ENCODE peak calls at places on chromosomes 3 and 15, in four cellular contexts. One of them, this sample, is unnamed.

GRCh38 chr3:157356541-157356940 is 80.1 kb upstream of the PTX3 start:
- DNase-seq in H1: no peak
- DNase-seq in HepG2: no peak
- DNase-seq in K562: no peak
- DNase-seq in this sample: no peak

GRCh38 chr3:133396906-133397305 is 3.0 kb upstream of the BFSP2 start:
- DNase-seq in H1: no peak
- DNase-seq in HepG2: no peak
- DNase-seq in K562: no peak
- DNase-seq in this sample: no peak

GRCh38 chr3:183699238-183699947 is 1.8 kb downstream of the YEATS2 start:
- DNase-seq in H1: no peak
- DNase-seq in HepG2: no peak
- DNase-seq in K562: no peak
- DNase-seq in this sample: no peak

GRCh38 chr3:72145506-72146380 is 360.8 kb upstream of the PROK2 start:
- DNase-seq in H1: no peak
- DNase-seq in HepG2: no peak
- DNase-seq in K562: no peak
- DNase-seq in this sample: no peak

GRCh38 chr15:42919308-42919707 is 1.3 kb downstream of the TTBK2 start:
- DNase-seq in H1: no peak
- DNase-seq in HepG2: no peak
- DNase-seq in K562: no peak
- DNase-seq in this sample: no peak

GRCh38 chr3:61081554-61081953 is 169.7 kb downstream of the FHIT start:
- DNase-seq in H1: no peak
- DNase-seq in HepG2: no peak
- DNase-seq in K562: no peak
- DNase-seq in this sample: no peak

GRCh38 chr15:76180321-76180720 is 120.5 kb downstream of the TMEM266 start:
- DNase-seq in H1: no peak
- DNase-seq in HepG2: no peak
- DNase-seq in K562: no peak
- DNase-seq in this sample: no peak

GRCh38 chr3:40846466-40846865 is 321.7 kb downstream of the ZNF621 start:
- DNase-seq in H1: no peak
- DNase-seq in HepG2: no peak
- DNase-seq in K562: no peak
- DNase-seq in this sample: no peak

GRCh38 chr3:136994772-136995516 is 37.2 kb downstream of the IL20RB start:
- DNase-seq in H1: no peak
- DNase-seq in HepG2: no peak
- DNase-seq in K562: no peak
- DNase-seq in this sample: no peak
- TF ChIP-seq SP1 in H1: no peak
- TF ChIP-seq SP1 in HepG2: no peak
- TF ChIP-seq SP1 in K562: no peak
- TF ChIP-seq SP1 in this sample: no peak

DNA sequence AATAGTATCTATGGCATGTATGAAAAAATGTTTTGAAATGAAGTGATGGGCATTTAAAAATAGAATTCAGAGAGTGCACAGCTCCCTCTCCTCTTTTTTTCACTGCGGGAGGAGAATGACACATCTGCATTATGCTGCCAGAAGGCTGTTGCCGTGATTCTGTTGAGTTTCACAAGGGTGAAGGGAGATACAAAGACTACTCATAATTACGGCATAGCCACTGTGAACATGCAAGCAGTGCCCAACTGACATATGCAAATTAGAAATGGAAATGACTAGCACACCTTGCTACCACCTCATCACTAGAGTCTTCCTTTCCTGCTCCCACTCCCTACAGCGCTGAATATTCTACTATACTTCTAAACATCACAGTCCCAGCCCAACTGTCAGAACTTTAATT is 20.1 kb downstream of the IFT57 start:
- DNase-seq in H1: no peak
- DNase-seq in HepG2: no peak
- DNase-seq in K562: no peak
- DNase-seq in this sample: no peak
- TF ChIP-seq CHD2 in H1: no peak
- TF ChIP-seq CHD2 in HepG2: no peak
- TF ChIP-seq CHD2 in K562: no peak
- TF ChIP-seq CHD2 in this sample: no peak

GRCh38 chr3:120710359-120710758 is 28.3 kb upstream of the HGD start:
- DNase-seq in H1: no peak
- DNase-seq in HepG2: no peak
- DNase-seq in K562: no peak
- DNase-seq in this sample: no peak

GRCh38 chr3:120708408-120708807 is 26.4 kb upstream of the HGD start:
- DNase-seq in H1: no peak
- DNase-seq in HepG2: no peak
- DNase-seq in K562: no peak
- DNase-seq in this sample: no peak

GRCh38 chr3:120706950-120707349 is 24.9 kb upstream of the HGD start:
- DNase-seq in H1: no peak
- DNase-seq in HepG2: no peak
- DNase-seq in K562: no peak
- DNase-seq in this sample: no peak

GRCh38 chr3:120705851-120706582 is 24.0 kb upstream of the HGD start:
- DNase-seq in H1: no peak
- DNase-seq in HepG2: no peak
- DNase-seq in K562: no peak
- DNase-seq in this sample: no peak
- TF ChIP-seq SP1 in H1: no peak
- TF ChIP-seq SP1 in HepG2: no peak
- TF ChIP-seq SP1 in K562: no peak
- TF ChIP-seq SP1 in this sample: no peak

GRCh38 chr3:134652409-134652831 is 1.6 kb upstream of the KY start:
- DNase-seq in H1: no peak
- DNase-seq in HepG2: no peak
- DNase-seq in K562: no peak
- DNase-seq in this sample: no peak

GRCh38 chr3:134651347-134652041 is 672 bp upstream of the KY start:
- DNase-seq in H1: no peak
- DNase-seq in HepG2: no peak
- DNase-seq in K562: no peak
- DNase-seq in this sample: no peak

GRCh38 chr3:134649106-134649705 is 1.6 kb downstream of the KY start:
- DNase-seq in H1: no peak
- DNase-seq in HepG2: no peak
- DNase-seq in K562: no peak
- DNase-seq in this sample: no peak

GRCh38 chr3:134652886-134653630 is 2.2 kb upstream of the KY start:
- DNase-seq in H1: no peak
- DNase-seq in HepG2: no peak
- DNase-seq in K562: no peak
- DNase-seq in this sample: no peak

DNA sequence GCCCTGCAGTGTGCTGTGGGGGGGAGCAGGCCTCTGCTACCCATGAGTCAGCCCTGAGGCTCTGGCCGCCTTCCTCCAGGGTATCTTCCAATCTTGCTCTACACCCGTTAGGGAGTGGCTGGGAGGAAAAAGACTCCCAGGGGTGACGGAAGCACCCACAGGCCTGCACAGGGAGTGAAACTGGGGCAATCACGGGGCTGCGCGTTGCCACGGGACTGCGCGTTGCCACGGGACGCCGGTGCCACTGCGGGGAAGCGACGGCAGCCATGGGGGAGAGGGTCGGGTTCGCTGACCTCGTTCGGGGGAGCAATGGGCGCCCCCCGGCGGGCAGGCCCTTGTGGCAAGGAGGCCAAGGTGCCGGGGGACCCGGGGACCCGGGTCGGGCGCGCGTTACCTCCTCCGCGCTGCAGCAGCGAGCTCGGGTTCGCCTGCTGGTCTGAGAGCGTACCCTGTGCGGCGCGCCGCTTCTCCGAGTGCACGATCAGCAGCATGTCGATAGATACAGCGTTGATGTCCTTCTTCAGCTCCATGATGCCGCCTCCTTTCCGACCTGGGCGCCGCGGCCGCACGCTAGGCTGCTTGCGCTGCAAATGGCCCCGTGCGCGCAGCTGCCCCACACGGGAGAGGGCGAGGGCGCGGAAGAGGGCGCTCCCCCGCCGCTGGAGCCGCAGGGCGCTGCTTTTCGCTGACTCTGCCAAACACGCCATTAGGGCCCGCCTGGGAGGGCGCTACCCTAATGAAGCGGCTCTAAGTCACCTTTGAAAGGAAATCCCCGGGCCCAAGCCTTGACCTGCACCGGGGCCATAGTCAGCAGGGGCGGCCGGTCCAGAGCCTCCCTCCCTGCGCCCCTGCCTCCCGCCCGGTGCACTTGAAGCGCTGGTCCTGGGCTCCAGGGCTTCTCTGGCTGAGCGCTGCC is at the start of gene KY:
- DNase-seq in H1: peak
- DNase-seq in HepG2: no peak
- DNase-seq in K562: no peak
- DNase-seq in this sample: no peak
- TF ChIP-seq CHD2 in H1: no peak
- TF ChIP-seq CHD2 in HepG2: no peak
- TF ChIP-seq CHD2 in K562: no peak
- TF ChIP-seq CHD2 in this sample: no peak

DNA sequence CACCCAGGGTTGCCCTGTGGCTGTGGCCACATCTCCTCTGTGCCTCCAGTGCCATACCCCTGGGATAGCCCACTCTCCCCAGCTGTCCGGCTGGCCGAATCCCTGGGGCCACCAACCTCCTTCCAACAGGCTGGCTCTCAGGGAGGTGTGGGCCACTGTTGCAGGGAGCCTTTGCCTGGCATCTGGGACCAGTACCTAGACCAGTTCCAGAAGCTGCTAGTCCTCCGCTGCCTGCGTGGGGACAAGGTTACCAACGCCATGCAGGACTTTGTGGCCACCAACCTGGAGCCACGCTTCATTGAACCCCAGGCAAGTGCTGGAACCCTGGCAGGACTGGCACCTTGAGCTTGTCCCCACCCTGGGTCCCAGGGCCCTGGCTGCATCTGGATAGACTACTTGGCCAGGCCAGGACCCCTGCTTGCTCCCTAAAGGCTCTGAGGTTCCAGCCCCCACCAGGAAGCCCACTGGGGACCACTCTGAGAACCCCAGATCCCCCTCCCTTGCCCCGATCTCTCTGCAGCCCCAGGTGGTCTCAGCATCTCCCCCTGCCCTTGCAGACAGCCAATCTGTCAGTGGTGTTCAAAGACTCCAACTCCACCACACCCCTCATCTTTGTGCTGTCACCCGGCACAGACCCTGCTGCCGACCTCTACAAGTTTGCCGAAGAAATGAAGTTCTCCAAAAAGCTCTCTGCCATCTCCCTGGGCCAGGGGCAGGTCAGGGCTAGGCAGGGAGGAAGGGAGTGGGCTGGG is 50.0 kb downstream of the SEMA3G start:
- DNase-seq in H1: no peak
- DNase-seq in HepG2: no peak
- DNase-seq in K562: no peak
- DNase-seq in this sample: no peak
- TF ChIP-seq SP1 in H1: no peak
- TF ChIP-seq SP1 in HepG2: no peak
- TF ChIP-seq SP1 in K562: no peak
- TF ChIP-seq SP1 in this sample: no peak

GRCh38 chr3:10462641-10463040 is 42.7 kb downstream of the ATP2B2 start:
- DNase-seq in H1: no peak
- DNase-seq in HepG2: no peak
- DNase-seq in K562: no peak
- DNase-seq in this sample: no peak

GRCh38 chr3:10464068-10464434 is 41.3 kb downstream of the ATP2B2 start:
- DNase-seq in H1: no peak
- DNase-seq in HepG2: no peak
- DNase-seq in K562: no peak
- DNase-seq in this sample: no peak

GRCh38 chr3:10459954-10460754 is 45.2 kb downstream of the ATP2B2 start:
- DNase-seq in H1: peak
- DNase-seq in HepG2: peak
- DNase-seq in K562: peak
- DNase-seq in this sample: no peak

GRCh38 chr3:10463191-10464067 is 42.0 kb downstream of the ATP2B2 start:
- DNase-seq in H1: no peak
- DNase-seq in HepG2: no peak
- DNase-seq in K562: no peak
- DNase-seq in this sample: no peak

GRCh38 chr3:10460951-10461563 is 44.3 kb downstream of the ATP2B2 start:
- DNase-seq in H1: no peak
- DNase-seq in HepG2: no peak
- DNase-seq in K562: no peak
- DNase-seq in this sample: no peak
- TF ChIP-seq CHD2 in H1: no peak
- TF ChIP-seq CHD2 in HepG2: no peak
- TF ChIP-seq CHD2 in K562: no peak
- TF ChIP-seq CHD2 in this sample: no peak

GRCh38 chr3:98731720-98732238 is 31.4 kb upstream of the ST3GAL6 start:
- DNase-seq in H1: no peak
- DNase-seq in HepG2: peak
- DNase-seq in K562: no peak
- DNase-seq in this sample: no peak
- TF ChIP-seq SP1 in H1: no peak
- TF ChIP-seq SP1 in HepG2: no peak
- TF ChIP-seq SP1 in K562: no peak
- TF ChIP-seq SP1 in this sample: no peak

DNA sequence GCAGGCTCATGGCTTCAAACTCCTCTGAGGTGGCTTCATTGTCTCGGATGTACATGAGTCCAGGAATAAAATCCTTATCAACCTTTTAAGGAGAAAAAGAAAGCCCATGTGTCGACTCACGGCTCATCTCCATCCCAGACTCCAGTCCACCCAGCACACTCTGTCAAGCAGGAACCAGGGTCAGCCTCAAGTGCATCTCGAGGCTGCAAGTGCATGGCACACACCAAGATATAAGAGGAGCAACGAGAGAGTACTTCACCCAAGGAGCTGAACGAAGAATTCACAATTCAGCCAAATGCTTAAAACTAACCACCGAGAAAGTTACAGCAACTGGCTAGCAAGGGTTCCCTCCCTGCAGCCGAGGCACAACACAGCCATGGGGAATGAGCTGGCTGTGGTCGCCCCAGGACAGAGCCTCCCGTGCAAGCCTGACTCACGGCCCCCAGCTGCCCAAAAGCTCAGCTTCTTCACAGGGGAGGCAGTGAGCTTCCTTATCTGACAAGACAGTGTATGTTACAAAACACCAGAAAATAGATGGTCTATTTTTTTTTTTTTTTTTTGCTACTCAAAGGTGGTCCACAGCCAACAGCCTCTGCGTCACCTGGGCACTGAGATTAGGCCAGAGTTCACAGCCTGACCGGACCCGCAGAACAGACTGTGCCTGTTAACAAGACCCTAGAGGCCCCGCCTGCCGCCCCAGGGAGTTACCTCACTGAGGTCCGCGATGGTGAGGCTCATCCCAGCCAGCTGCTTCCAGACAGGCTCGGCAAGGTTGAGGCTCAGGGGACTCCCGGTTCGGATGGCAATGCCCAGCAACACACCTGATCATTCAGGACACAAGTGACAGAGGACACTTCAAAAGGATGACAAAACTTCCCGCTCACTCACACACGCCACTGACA is 15.9 kb upstream of the OCA2 start:
- DNase-seq in H1: no peak
- DNase-seq in HepG2: no peak
- DNase-seq in K562: no peak
- DNase-seq in this sample: no peak
- TF ChIP-seq CHD2 in H1: no peak
- TF ChIP-seq CHD2 in HepG2: no peak
- TF ChIP-seq CHD2 in K562: no peak
- TF ChIP-seq CHD2 in this sample: no peak